ENCODE peak calls at places on chromosome 12, in five cellular contexts. B, H, G, Q and D are unnamed samples.

GRCh38 chr12:117118838-117119591 is 19.8 kb upstream of the TESC start:
- DNase-seq in H (no peak), B (peak), Q (no peak), G (no peak), D (no peak)

GRCh38 chr12:65019696-65020095 is 101.4 kb downstream of the WIF1 start:
- DNase-seq in Q (no peak), G (no peak), H (no peak), B (no peak), D (no peak)

GRCh38 chr12:2963760-2964292 is 4.6 kb downstream of the TEAD4 start:
- DNase-seq in B (peak), Q (no peak), H (no peak), G (peak), D (no peak)

GRCh38 chr12:68882251-68882964 is 50.6 kb downstream of the CPM start:
- DNase-seq in Q (no peak), H (no peak), B (no peak), G (no peak), D (no peak)

GRCh38 chr12:9673404-9674225 is 4.1 kb downstream of the CLEC2D start:
- DNase-seq in H (peak), Q (no peak), G (peak), B (peak), D (peak)

GRCh38 chr12:132454154-132454948 is 35.6 kb upstream of the FBRSL1 start:
- DNase-seq in B (no peak), H (no peak), Q (no peak), G (peak), D (no peak)

GRCh38 chr12:4268549-4269181 is 4.9 kb upstream of the CCND2 start:
- DNase-seq in G (peak), Q (no peak), H (no peak), B (no peak), D (no peak)

GRCh38 chr12:34395056-34396005 is 373.0 kb downstream of the ALG10 start:
- DNase-seq in G (no peak), Q (no peak), B (no peak), H (no peak), D (no peak)

GRCh38 chr12:6352198-6353173 is 10.6 kb upstream of the TNFRSF1A start:
- DNase-seq in Q (no peak), H (peak), G (no peak), B (no peak), D (no peak)

GRCh38 chr12:8028267-8028666 is 4.2 kb upstream of the FOXJ2 start:
- DNase-seq in H (no peak), G (no peak), B (no peak), Q (no peak), D (no peak)

GRCh38 chr12:126384029-126384564 is 1318.9 kb downstream of the AACS start:
- DNase-seq in G (no peak), B (no peak), Q (no peak), H (no peak), D (no peak)

GRCh38 chr12:52045794-52046199 is 5.4 kb upstream of the NR4A1 start:
- DNase-seq in B (no peak), Q (no peak), G (peak), H (peak), D (no peak)

GRCh38 chr12:31234053-31234835 is 91.7 kb downstream of the SINHCAF start:
- DNase-seq in B (no peak), G (no peak), H (no peak), Q (no peak), D (no peak)

GRCh38 chr12:6423267-6424007 is 21.3 kb upstream of the CD27 start:
- DNase-seq in Q (peak), G (peak), H (peak), B (peak), D (peak)

GRCh38 chr12:30909088-30909688 is 17.4 kb upstream of the TSPAN11 start:
- DNase-seq in H (no peak), B (no peak), Q (no peak), G (no peak), D (no peak)

GRCh38 chr12:71727958-71728357 is 26.7 kb upstream of the RAB21 start:
- DNase-seq in G (no peak), B (no peak), H (no peak), Q (no peak), D (no peak)

GRCh38 chr12:6996040-6996441 is 22.2 kb downstream of the LPCAT3 start:
- DNase-seq in Q (no peak), G (no peak), B (peak), H (no peak), D (peak)

GRCh38 chr12:130952106-130952505 is 1.6 kb upstream of the ADGRD1 start:
- DNase-seq in B (peak), G (no peak), Q (no peak), H (no peak), D (no peak)

GRCh38 chr12:65892905-65893304 is 68.6 kb downstream of the HMGA2 start:
- DNase-seq in G (peak), Q (no peak), H (peak), B (no peak), D (no peak)

GRCh38 chr12:112179936-112180335 is 54.6 kb downstream of the TRAFD1 start:
- DNase-seq in G (no peak), B (peak), H (no peak), Q (no peak), D (no peak)

GRCh38 chr12:91178801-91179200 is 3.8 kb downstream of the DCN start:
- DNase-seq in B (no peak), Q (no peak), H (no peak), G (no peak), D (no peak)

GRCh38 chr12:93387780-93388179 is 10.1 kb downstream of the NUDT4 start:
- DNase-seq in Q (no peak), H (no peak), G (no peak), B (no peak), D (no peak)

GRCh38 chr12:64219135-64219534 is 3.0 kb downstream of the KICS2 start:
- DNase-seq in Q (no peak), G (no peak), B (peak), H (peak), D (no peak)

GRCh38 chr12:108381793-108382436 is 42.8 kb upstream of the CMKLR1 start:
- DNase-seq in Q (no peak), B (peak), G (peak), H (peak), D (no peak)

GRCh38 chr12:49867580-49868341 is 24.9 kb upstream of the BCDIN3D start:
- DNase-seq in H (no peak), Q (no peak), G (no peak), B (peak), D (no peak)

GRCh38 chr12:26119391-26119981 is 5.4 kb downstream of the BHLHE41 start:
- DNase-seq in Q (no peak), H (peak), G (peak), B (peak), D (no peak)

GRCh38 chr12:41437578-41437977 is 249.5 kb downstream of the PDZRN4 start:
- DNase-seq in G (no peak), Q (no peak), H (no peak), B (no peak), D (no peak)

GRCh38 chr12:57623811-57624390 is 9.1 kb downstream of the B4GALNT1 start:
- DNase-seq in B (no peak), G (no peak), Q (no peak), H (no peak), D (no peak)

GRCh38 chr12:82968644-82969339 is 282.1 kb downstream of the TMTC2 start:
- DNase-seq in Q (no peak), H (no peak), G (peak), B (peak), D (no peak)

GRCh38 chr12:76020281-76020680 is 11.3 kb downstream of the PHLDA1 start:
- DNase-seq in B (peak), H (peak), Q (peak), G (peak), D (peak)

GRCh38 chr12:99257672-99258071 is 389.9 kb upstream of the GARIN6 start:
- DNase-seq in G (no peak), B (no peak), H (no peak), Q (no peak), D (no peak)

GRCh38 chr12:6869049-6870021 is 2.0 kb downstream of the TPI1 start:
- DNase-seq in B (peak), Q (peak), G (peak), H (peak), D (no peak)